ENCODE peak calls at places on chromosomes 2 and 18, in eight cellular contexts. F is small intestine, Q is SK-N-SH, D is MM.1S, G is vagina, E is tibial artery, U is A673, Z is GM23338. M is an unnamed sample. For H3K4me1, the result is how much of the 10 kb centered on the place peaks cover.

GRCh38 chr2:226131299-226131784 is 668.3 kb downstream of the IRS1 start:
- DNase-seq in F (no peak), Q (no peak), D (no peak), G (no peak), E (no peak), U (no peak), Z (no peak), M (peak)

GRCh38 chr2:38264649-38265322 is 112.3 kb downstream of the ATL2 start:
- DNase-seq in F (no peak), Q (no peak), D (no peak), G (no peak), E (no peak), U (no peak), Z (no peak), M (no peak)

GRCh38 chr2:85712849-85713612 is 18.9 kb downstream of the GNLY start:
- DNase-seq in F (no peak), Q (no peak), D (no peak), G (peak), E (peak), U (no peak), Z (no peak), M (no peak)

GRCh38 chr18:48859311-48860275 is 91.2 kb downstream of the SMAD7 start:
- DNase-seq in F (no peak), Q (peak), D (no peak), G (no peak), E (no peak), U (peak), Z (peak), M (no peak)

GRCh38 chr2:168732506-168732905 is 69.9 kb upstream of the NOSTRIN start:
- DNase-seq in F (no peak), Q (no peak), D (no peak), G (no peak), E (no peak), U (no peak), Z (no peak), M (no peak)

GRCh38 chr2:160321025-160321424 is 121.0 kb upstream of the ITGB6 start:
- DNase-seq in F (peak), Q (no peak), D (no peak), G (no peak), E (no peak), U (no peak), Z (no peak), M (no peak)

GRCh38 chr2:130798472-130799221 is 38.1 kb upstream of the ARHGEF4 start:
- DNase-seq in F (no peak), Q (peak), D (no peak), G (no peak), E (no peak), U (no peak), Z (peak), M (no peak)

GRCh38 chr2:96323849-96324248 is 1.3 kb upstream of the ITPRIPL1 start:
- DNase-seq in F (no peak), Q (no peak), D (no peak), G (no peak), E (no peak), U (no peak), Z (no peak), M (no peak)

GRCh38 chr2:67399144-67399543 is 2.0 kb downstream of the ETAA1 start:
- DNase-seq in F (peak), Q (no peak), D (no peak), G (no peak), E (no peak), U (no peak), Z (no peak), M (no peak)

GRCh38 chr2:99066602-99067001 is 74.9 kb upstream of the C2orf15 start:
- DNase-seq in F (peak), Q (peak), D (peak), G (no peak), E (no peak), U (peak), Z (peak), M (no peak)

GRCh38 chr2:62197017-62197586 is 1.2 kb downstream of the B3GNT2 start:
- DNase-seq in F (peak), Q (peak), D (peak), G (no peak), E (no peak), U (no peak), Z (no peak), M (no peak)

GRCh38 chr2:186299610-186300009 is 186.4 kb upstream of the ZC3H15 start:
- DNase-seq in F (peak), Q (no peak), D (no peak), G (no peak), E (no peak), U (no peak), Z (no peak), M (no peak)

GRCh38 chr18:70294471-70295191 is 5.8 kb downstream of the SOCS6 start:
- DNase-seq in F (no peak), Q (peak), D (no peak), G (no peak), E (no peak), U (no peak), Z (no peak), M (no peak)

GRCh38 chr2:217922101-217923006 is 80.4 kb downstream of the TNS1 start:
- DNase-seq in F (no peak), Q (peak), D (no peak), G (no peak), E (peak), U (no peak), Z (no peak), M (no peak)

GRCh38 chr18:23964282-23965238 is 50.0 kb upstream of the TTC39C start:
- DNase-seq in F (peak), Q (no peak), D (no peak), G (no peak), E (no peak), U (no peak), Z (peak), M (no peak)
- H3K4me1 ChIP-seq in F (under half), Q (under half), D (under half), G (under half), E (under half), U (under half), Z (under half), M (under half)

GRCh38 chr2:148553332-148553887 is 91.1 kb upstream of the EPC2 start:
- DNase-seq in F (peak), Q (no peak), D (no peak), G (no peak), E (no peak), U (no peak), Z (no peak), M (no peak)

GRCh38 chr2:148555622-148556294 is 88.8 kb upstream of the EPC2 start:
- DNase-seq in F (no peak), Q (no peak), D (no peak), G (no peak), E (no peak), U (no peak), Z (no peak), M (no peak)

GRCh38 chr2:148549001-148549400 is 95.5 kb upstream of the EPC2 start:
- DNase-seq in F (no peak), Q (no peak), D (no peak), G (no peak), E (no peak), U (no peak), Z (no peak), M (no peak)

GRCh38 chr2:148554459-148555247 is 89.9 kb upstream of the EPC2 start:
- DNase-seq in F (no peak), Q (no peak), D (no peak), G (no peak), E (no peak), U (peak), Z (peak), M (no peak)

GRCh38 chr2:148552675-148553331 is 91.7 kb upstream of the EPC2 start:
- DNase-seq in F (peak), Q (no peak), D (peak), G (no peak), E (no peak), U (no peak), Z (no peak), M (no peak)
- H3K4me3 ChIP-seq in F (peak), Q (peak), D (peak), G (peak), E (peak), U (peak), Z (no peak), M (peak)

GRCh38 chr2:9057939-9058761 is 54.7 kb upstream of the MBOAT2 start:
- DNase-seq in F (no peak), Q (no peak), D (no peak), G (no peak), E (no peak), U (no peak), Z (no peak), M (no peak)
- H3K4me1 ChIP-seq in F (under half), Q (under half), D (under half), G (under half), E (under half), U (under half), Z (under half), M (under half)

GRCh38 chr2:124267821-124268220 is 242.7 kb downstream of the CNTNAP5 start:
- DNase-seq in F (no peak), Q (no peak), D (no peak), G (no peak), E (no peak), U (no peak), Z (no peak), M (no peak)
- H3K4me3 ChIP-seq in F (no peak), Q (no peak), D (no peak), G (no peak), E (no peak), U (no peak), Z (no peak), M (no peak)

DNA sequence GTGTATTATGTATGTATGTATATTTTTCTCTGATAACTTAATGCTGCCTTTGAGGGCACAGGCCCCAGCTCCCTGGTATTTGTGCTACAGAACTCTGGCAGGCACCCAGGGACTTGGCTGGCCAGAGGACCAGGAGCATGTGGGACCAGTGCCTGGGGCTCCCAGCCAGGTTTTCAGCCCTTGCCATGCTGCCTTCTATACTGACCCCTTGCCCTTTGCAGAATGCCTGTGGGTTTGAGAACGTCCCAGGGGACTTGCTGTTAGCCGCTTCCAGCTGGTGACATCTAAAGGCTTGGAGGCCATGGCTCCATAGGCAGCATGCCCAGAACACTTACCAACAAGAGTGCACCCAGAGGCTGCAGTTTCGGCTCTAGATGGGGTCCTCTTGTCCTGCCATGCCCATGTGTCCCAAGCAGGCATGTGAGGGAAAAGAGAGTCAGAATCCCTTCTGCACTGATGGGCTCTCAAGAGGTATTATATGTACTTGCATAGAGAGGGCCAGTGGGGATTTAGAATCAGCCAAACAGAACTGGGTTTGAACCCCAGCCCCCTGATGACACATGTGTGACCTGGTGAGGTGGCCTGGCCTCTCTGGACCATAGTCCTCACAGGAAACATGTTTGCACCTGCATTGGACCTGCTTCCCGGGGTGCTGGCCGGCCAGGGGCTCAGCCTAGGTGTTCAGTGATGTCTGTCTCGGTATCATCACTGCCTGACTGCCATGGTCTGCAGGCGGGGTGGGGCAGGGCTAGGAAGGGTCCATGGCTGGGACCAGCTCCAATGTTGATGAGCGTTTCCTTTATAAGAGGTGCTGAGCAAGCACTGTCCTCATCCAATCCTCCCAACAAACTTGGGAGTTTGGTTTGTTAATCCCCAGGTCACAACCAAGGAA is 119.2 kb upstream of the FHL2 start:
- DNase-seq in F (no peak), Q (peak), D (no peak), G (peak), E (peak), U (no peak), Z (no peak), M (peak)
- H3K4me1 ChIP-seq in F (under half), Q (under half), D (under half), G (under half), E (under half), U (under half), Z (under half), M (under half)

GRCh38 chr18:46333371-46334199 is 229.4 kb downstream of the HAUS1 start:
- DNase-seq in F (no peak), Q (peak), D (peak), G (no peak), E (no peak), U (peak), Z (peak), M (peak)
- H3K4me3 ChIP-seq in F (peak), Q (peak), D (peak), G (peak), E (peak), U (peak), Z (peak), M (peak)

DNA sequence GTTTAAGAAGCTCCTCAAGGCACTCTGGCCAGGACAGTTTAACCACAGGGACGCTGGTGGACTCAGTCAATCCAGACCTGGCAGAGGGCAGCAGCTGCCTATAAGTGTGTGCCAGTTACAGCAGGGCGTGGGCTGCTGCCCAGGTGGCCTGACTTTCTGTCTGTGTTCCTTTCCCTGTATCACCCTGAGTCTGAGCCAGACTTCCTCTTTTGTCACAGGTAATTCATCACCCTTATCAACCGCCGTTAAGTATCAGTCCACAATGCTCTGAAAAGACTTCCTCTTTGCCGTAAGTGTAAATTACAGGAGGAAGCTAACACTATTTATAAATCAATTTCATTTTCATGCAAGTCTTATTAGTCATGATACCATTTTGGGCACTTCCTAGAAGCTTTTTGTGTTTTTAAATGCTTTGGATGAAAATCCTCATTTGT is 7.0 kb downstream of the LPIN1 start:
- DNase-seq in F (peak), Q (peak), D (peak), G (no peak), E (no peak), U (no peak), Z (no peak), M (peak)
- H3K4me1 ChIP-seq in F (under half), Q (under half), D (half or more), G (under half), E (under half), U (under half), Z (under half), M (under half)

GRCh38 chr18:60145776-60146175 is 226.8 kb downstream of the MC4R start:
- DNase-seq in F (no peak), Q (no peak), D (no peak), G (no peak), E (no peak), U (no peak), Z (peak), M (no peak)
- H3K4me3 ChIP-seq in F (no peak), Q (no peak), D (no peak), G (no peak), E (no peak), U (no peak), Z (no peak), M (no peak)